ENCODE peak calls at places on chromosomes 6 and 20, in eight cellular contexts. One of them, this sample, is unnamed.

GRCh38 chr6:72966628-72967280 is 258.5 kb downstream of the KHDC1L start:
- DNase-seq in skeletal muscle cell: no peak
- DNase-seq in GM12865: no peak
- DNase-seq in NB4: peak
- DNase-seq in left ventricle myocardium inferior: no peak
- DNase-seq in dorsolateral prefrontal cortex: no peak
- DNase-seq in right lobe of liver: no peak
- DNase-seq in neuronal stem cell: no peak
- DNase-seq in this sample: no peak

GRCh38 chr6:44664716-44665115 is 277.2 kb downstream of the CDC5L start:
- DNase-seq in dorsolateral prefrontal cortex: no peak
- DNase-seq in right lobe of liver: no peak
- DNase-seq in skeletal muscle cell: no peak
- DNase-seq in NB4: no peak
- DNase-seq in GM12865: no peak
- DNase-seq in left ventricle myocardium inferior: no peak
- DNase-seq in neuronal stem cell: no peak
- DNase-seq in this sample: no peak

GRCh38 chr6:158818008-158818579 is 1.1 kb downstream of the EZR start:
- DNase-seq in GM12865: peak
- DNase-seq in skeletal muscle cell: no peak
- DNase-seq in neuronal stem cell: peak
- DNase-seq in left ventricle myocardium inferior: peak
- DNase-seq in right lobe of liver: peak
- DNase-seq in NB4: peak
- DNase-seq in dorsolateral prefrontal cortex: peak
- DNase-seq in this sample: peak

GRCh38 chr6:136201735-136202134 is 48.4 kb downstream of the MTFR2 start:
- DNase-seq in GM12865: no peak
- DNase-seq in left ventricle myocardium inferior: no peak
- DNase-seq in right lobe of liver: no peak
- DNase-seq in NB4: no peak
- DNase-seq in skeletal muscle cell: peak
- DNase-seq in dorsolateral prefrontal cortex: no peak
- DNase-seq in neuronal stem cell: no peak
- DNase-seq in this sample: no peak

GRCh38 chr20:48733296-48733790 is 94.5 kb downstream of the PREX1 start:
- DNase-seq in left ventricle myocardium inferior: no peak
- DNase-seq in right lobe of liver: no peak
- DNase-seq in skeletal muscle cell: no peak
- DNase-seq in dorsolateral prefrontal cortex: no peak
- DNase-seq in neuronal stem cell: no peak
- DNase-seq in NB4: peak
- DNase-seq in GM12865: no peak
- DNase-seq in this sample: peak

GRCh38 chr20:7723284-7723683 is 217.0 kb downstream of the HAO1 start:
- DNase-seq in skeletal muscle cell: peak
- DNase-seq in NB4: no peak
- DNase-seq in dorsolateral prefrontal cortex: no peak
- DNase-seq in GM12865: no peak
- DNase-seq in left ventricle myocardium inferior: no peak
- DNase-seq in neuronal stem cell: no peak
- DNase-seq in right lobe of liver: no peak
- DNase-seq in this sample: no peak

GRCh38 chr20:25543068-25543467 is 42.3 kb downstream of the NINL start:
- DNase-seq in dorsolateral prefrontal cortex: no peak
- DNase-seq in right lobe of liver: no peak
- DNase-seq in GM12865: no peak
- DNase-seq in neuronal stem cell: no peak
- DNase-seq in skeletal muscle cell: no peak
- DNase-seq in NB4: no peak
- DNase-seq in left ventricle myocardium inferior: no peak
- DNase-seq in this sample: no peak

GRCh38 chr20:24818056-24818455 is 131.0 kb upstream of the CST7 start:
- DNase-seq in right lobe of liver: no peak
- DNase-seq in GM12865: no peak
- DNase-seq in skeletal muscle cell: no peak
- DNase-seq in NB4: no peak
- DNase-seq in dorsolateral prefrontal cortex: no peak
- DNase-seq in neuronal stem cell: no peak
- DNase-seq in left ventricle myocardium inferior: no peak
- DNase-seq in this sample: no peak

DNA sequence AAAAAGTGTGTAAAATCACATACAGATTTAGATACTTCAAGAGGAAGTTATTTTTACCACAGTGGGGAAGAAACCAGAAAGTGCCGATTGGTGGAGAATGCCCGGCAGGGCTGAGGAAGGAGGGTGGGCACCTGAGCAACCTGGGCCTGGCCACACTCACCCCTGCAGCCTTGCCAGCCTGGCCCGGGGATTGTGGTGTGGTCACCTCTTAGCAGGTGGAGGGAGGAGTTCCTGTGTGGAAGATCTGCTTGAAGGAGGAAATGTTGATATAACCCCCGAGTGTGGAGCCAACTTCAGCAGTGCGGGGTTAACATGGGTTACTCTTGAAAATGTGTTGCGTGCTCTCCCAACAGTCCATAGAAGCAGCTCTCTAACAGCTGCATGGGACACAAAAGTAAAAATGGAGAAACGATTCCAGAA is 14.7 kb downstream of the UST start:
- DNase-seq in skeletal muscle cell: no peak
- DNase-seq in left ventricle myocardium inferior: no peak
- DNase-seq in NB4: no peak
- DNase-seq in GM12865: no peak
- DNase-seq in right lobe of liver: no peak
- DNase-seq in dorsolateral prefrontal cortex: peak
- DNase-seq in neuronal stem cell: no peak
- DNase-seq in this sample: peak
- H3K4me3 ChIP-seq in skeletal muscle cell: peak
- H3K4me3 ChIP-seq in left ventricle myocardium inferior: peak
- H3K4me3 ChIP-seq in NB4: peak
- H3K4me3 ChIP-seq in GM12865: no peak
- H3K4me3 ChIP-seq in right lobe of liver: no peak
- H3K4me3 ChIP-seq in dorsolateral prefrontal cortex: peak
- H3K4me3 ChIP-seq in neuronal stem cell: no peak
- H3K4me3 ChIP-seq in this sample: peak

GRCh38 chr20:22507240-22507961 is 77.0 kb downstream of the FOXA2 start:
- DNase-seq in left ventricle myocardium inferior: no peak
- DNase-seq in neuronal stem cell: no peak
- DNase-seq in right lobe of liver: peak
- DNase-seq in skeletal muscle cell: no peak
- DNase-seq in dorsolateral prefrontal cortex: no peak
- DNase-seq in GM12865: peak
- DNase-seq in NB4: no peak
- DNase-seq in this sample: no peak

GRCh38 chr20:22511943-22512910 is 72.1 kb downstream of the FOXA2 start:
- DNase-seq in NB4: no peak
- DNase-seq in neuronal stem cell: no peak
- DNase-seq in GM12865: no peak
- DNase-seq in skeletal muscle cell: no peak
- DNase-seq in dorsolateral prefrontal cortex: no peak
- DNase-seq in right lobe of liver: peak
- DNase-seq in left ventricle myocardium inferior: no peak
- DNase-seq in this sample: no peak

GRCh38 chr20:22506827-22507226 is 77.5 kb downstream of the FOXA2 start:
- DNase-seq in GM12865: no peak
- DNase-seq in skeletal muscle cell: no peak
- DNase-seq in NB4: no peak
- DNase-seq in neuronal stem cell: no peak
- DNase-seq in right lobe of liver: no peak
- DNase-seq in dorsolateral prefrontal cortex: no peak
- DNase-seq in left ventricle myocardium inferior: no peak
- DNase-seq in this sample: no peak

GRCh38 chr20:22508426-22508825 is 75.9 kb downstream of the FOXA2 start:
- DNase-seq in left ventricle myocardium inferior: no peak
- DNase-seq in GM12865: no peak
- DNase-seq in right lobe of liver: no peak
- DNase-seq in skeletal muscle cell: no peak
- DNase-seq in dorsolateral prefrontal cortex: no peak
- DNase-seq in NB4: no peak
- DNase-seq in neuronal stem cell: no peak
- DNase-seq in this sample: no peak

DNA sequence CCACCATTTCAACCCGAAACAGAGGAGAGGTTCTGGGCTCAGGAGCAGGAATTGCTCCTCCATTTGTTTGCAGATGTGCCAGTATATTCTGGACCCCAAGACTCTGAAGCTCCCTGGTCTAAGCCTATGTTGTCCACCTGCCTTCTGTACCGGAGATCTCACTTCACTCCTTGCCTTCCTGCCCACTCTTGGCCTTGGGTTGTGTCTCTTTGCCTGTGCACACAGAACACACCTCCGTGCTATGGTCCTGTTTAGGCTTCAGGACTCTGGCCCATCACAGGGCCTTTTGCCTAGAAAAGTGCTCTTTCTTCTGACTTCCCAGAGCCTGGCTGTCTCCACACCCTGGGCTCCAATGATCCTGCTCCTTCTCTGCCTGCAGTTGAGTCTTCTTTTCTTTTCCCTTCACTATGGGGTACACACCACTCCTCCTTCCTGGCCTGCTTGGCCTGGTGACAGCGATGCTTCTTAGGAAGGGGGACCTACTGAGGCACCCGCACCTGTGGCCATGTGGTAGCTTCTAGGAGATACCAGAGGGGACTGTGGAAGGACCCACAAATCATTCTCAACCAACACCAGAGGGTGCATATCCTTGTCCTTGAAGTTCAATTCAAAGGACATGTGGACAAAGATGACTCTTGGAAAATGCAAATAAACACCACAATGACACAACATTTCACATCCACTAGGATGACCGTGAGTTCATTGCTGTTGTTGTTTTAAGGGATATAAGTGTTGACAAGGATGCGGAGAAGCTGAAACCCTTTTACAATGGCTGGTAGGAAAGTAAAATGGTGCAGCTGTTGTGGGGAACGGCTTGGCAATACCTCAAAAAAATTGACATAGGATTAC is 75.1 kb downstream of the FOXA2 start:
- DNase-seq in NB4: no peak
- DNase-seq in left ventricle myocardium inferior: no peak
- DNase-seq in GM12865: no peak
- DNase-seq in dorsolateral prefrontal cortex: no peak
- DNase-seq in skeletal muscle cell: no peak
- DNase-seq in right lobe of liver: no peak
- DNase-seq in neuronal stem cell: no peak
- DNase-seq in this sample: no peak
- H3K4me3 ChIP-seq in NB4: no peak
- H3K4me3 ChIP-seq in left ventricle myocardium inferior: no peak
- H3K4me3 ChIP-seq in GM12865: no peak
- H3K4me3 ChIP-seq in dorsolateral prefrontal cortex: no peak
- H3K4me3 ChIP-seq in skeletal muscle cell: no peak
- H3K4me3 ChIP-seq in right lobe of liver: no peak
- H3K4me3 ChIP-seq in neuronal stem cell: no peak
- H3K4me3 ChIP-seq in this sample: no peak

GRCh38 chr6:52726193-52726542 is 37.1 kb downstream of the GSTA2 start:
- DNase-seq in skeletal muscle cell: no peak
- DNase-seq in dorsolateral prefrontal cortex: no peak
- DNase-seq in NB4: no peak
- DNase-seq in right lobe of liver: no peak
- DNase-seq in GM12865: no peak
- DNase-seq in left ventricle myocardium inferior: no peak
- DNase-seq in neuronal stem cell: no peak
- DNase-seq in this sample: no peak

GRCh38 chr6:52725133-52725529 is 38.1 kb downstream of the GSTA2 start:
- DNase-seq in dorsolateral prefrontal cortex: no peak
- DNase-seq in right lobe of liver: no peak
- DNase-seq in skeletal muscle cell: no peak
- DNase-seq in NB4: no peak
- DNase-seq in GM12865: no peak
- DNase-seq in left ventricle myocardium inferior: no peak
- DNase-seq in neuronal stem cell: no peak
- DNase-seq in this sample: no peak

GRCh38 chr6:52726741-52727535 is 36.3 kb downstream of the GSTA2 start:
- DNase-seq in skeletal muscle cell: no peak
- DNase-seq in GM12865: no peak
- DNase-seq in right lobe of liver: no peak
- DNase-seq in dorsolateral prefrontal cortex: no peak
- DNase-seq in left ventricle myocardium inferior: no peak
- DNase-seq in NB4: no peak
- DNase-seq in neuronal stem cell: no peak
- DNase-seq in this sample: no peak

GRCh38 chr6:52724406-52725121 is 38.7 kb downstream of the GSTA2 start:
- DNase-seq in GM12865: peak
- DNase-seq in neuronal stem cell: peak
- DNase-seq in dorsolateral prefrontal cortex: peak
- DNase-seq in NB4: peak
- DNase-seq in left ventricle myocardium inferior: peak
- DNase-seq in skeletal muscle cell: peak
- DNase-seq in right lobe of liver: peak
- DNase-seq in this sample: peak

DNA sequence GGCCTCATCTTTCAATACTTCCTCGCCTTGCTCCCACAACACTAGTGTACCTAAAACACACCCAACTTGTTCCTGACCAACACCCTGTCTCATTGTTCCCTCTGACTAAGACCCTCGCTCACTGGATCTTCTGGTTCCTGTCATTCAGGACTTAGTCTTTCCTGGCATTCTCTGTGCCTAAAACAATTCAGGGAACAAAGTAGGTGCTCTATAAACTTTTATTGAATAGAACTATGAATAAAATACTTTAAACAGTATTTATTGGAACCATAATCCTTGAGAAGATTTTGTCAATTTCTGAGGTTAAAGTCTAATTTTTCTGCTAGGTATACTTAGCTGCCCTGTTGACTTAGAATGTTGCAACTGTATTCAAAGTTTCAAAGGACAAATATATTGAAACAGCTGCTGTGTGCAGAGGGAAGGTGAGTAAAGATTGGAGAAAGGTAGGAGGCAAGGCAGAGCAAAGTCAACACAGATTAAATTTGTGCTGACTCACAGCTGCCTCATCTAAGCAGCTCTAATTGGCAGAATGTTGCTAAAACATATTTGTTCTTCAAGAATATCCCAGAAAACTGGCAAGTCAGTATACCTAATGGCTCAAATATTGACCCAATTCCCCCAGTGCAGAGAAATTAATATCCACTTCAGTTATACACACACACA is 37.6 kb downstream of the GSTA2 start:
- DNase-seq in neuronal stem cell: no peak
- DNase-seq in GM12865: no peak
- DNase-seq in dorsolateral prefrontal cortex: no peak
- DNase-seq in NB4: no peak
- DNase-seq in skeletal muscle cell: no peak
- DNase-seq in left ventricle myocardium inferior: no peak
- DNase-seq in right lobe of liver: no peak
- DNase-seq in this sample: no peak
- H3K4me3 ChIP-seq in neuronal stem cell: no peak
- H3K4me3 ChIP-seq in GM12865: no peak
- H3K4me3 ChIP-seq in dorsolateral prefrontal cortex: no peak
- H3K4me3 ChIP-seq in NB4: no peak
- H3K4me3 ChIP-seq in skeletal muscle cell: no peak
- H3K4me3 ChIP-seq in left ventricle myocardium inferior: no peak
- H3K4me3 ChIP-seq in right lobe of liver: no peak
- H3K4me3 ChIP-seq in this sample: no peak

GRCh38 chr20:32909896-32910571 is 51.3 kb downstream of the EFCAB8 start:
- DNase-seq in skeletal muscle cell: no peak
- DNase-seq in GM12865: no peak
- DNase-seq in neuronal stem cell: no peak
- DNase-seq in dorsolateral prefrontal cortex: no peak
- DNase-seq in left ventricle myocardium inferior: no peak
- DNase-seq in right lobe of liver: no peak
- DNase-seq in NB4: no peak
- DNase-seq in this sample: no peak

GRCh38 chr20:32909451-32909850 is 50.7 kb downstream of the EFCAB8 start:
- DNase-seq in GM12865: no peak
- DNase-seq in NB4: no peak
- DNase-seq in left ventricle myocardium inferior: no peak
- DNase-seq in right lobe of liver: no peak
- DNase-seq in dorsolateral prefrontal cortex: no peak
- DNase-seq in skeletal muscle cell: no peak
- DNase-seq in neuronal stem cell: no peak
- DNase-seq in this sample: no peak

GRCh38 chr20:32912688-32913087 is 54.0 kb downstream of the EFCAB8 start:
- DNase-seq in left ventricle myocardium inferior: no peak
- DNase-seq in dorsolateral prefrontal cortex: no peak
- DNase-seq in NB4: no peak
- DNase-seq in GM12865: no peak
- DNase-seq in right lobe of liver: no peak
- DNase-seq in skeletal muscle cell: no peak
- DNase-seq in neuronal stem cell: no peak
- DNase-seq in this sample: no peak

GRCh38 chr20:32914031-32914430 is 55.3 kb downstream of the EFCAB8 start:
- DNase-seq in GM12865: no peak
- DNase-seq in NB4: no peak
- DNase-seq in left ventricle myocardium inferior: no peak
- DNase-seq in skeletal muscle cell: no peak
- DNase-seq in dorsolateral prefrontal cortex: no peak
- DNase-seq in neuronal stem cell: no peak
- DNase-seq in right lobe of liver: no peak
- DNase-seq in this sample: no peak

GRCh38 chr20:32911355-32911754 is 52.6 kb downstream of the EFCAB8 start:
- DNase-seq in right lobe of liver: no peak
- DNase-seq in GM12865: no peak
- DNase-seq in left ventricle myocardium inferior: no peak
- DNase-seq in skeletal muscle cell: no peak
- DNase-seq in dorsolateral prefrontal cortex: no peak
- DNase-seq in NB4: no peak
- DNase-seq in neuronal stem cell: no peak
- DNase-seq in this sample: no peak
- H3K4me3 ChIP-seq in right lobe of liver: no peak
- H3K4me3 ChIP-seq in GM12865: no peak
- H3K4me3 ChIP-seq in left ventricle myocardium inferior: no peak
- H3K4me3 ChIP-seq in skeletal muscle cell: no peak
- H3K4me3 ChIP-seq in dorsolateral prefrontal cortex: no peak
- H3K4me3 ChIP-seq in NB4: no peak
- H3K4me3 ChIP-seq in neuronal stem cell: no peak
- H3K4me3 ChIP-seq in this sample: no peak

This sample was measured in OCI-LY7.